ENCODE peak calls at places on chromosomes 16 and 17, in eight cellular contexts. X, T, C, I, J, Q, L and U are unnamed samples.

GRCh38 chr17:63596856-63597557 is 3.7 kb upstream of the TACO1 start:
- DNase-seq in T (no peak), I (no peak), Q (no peak), X (no peak), C (no peak), L (no peak), J (no peak), U (no peak)

GRCh38 chr17:32319548-32319905 is 22.4 kb downstream of the C17orf75 start:
- DNase-seq in I (peak; percentile 87), Q (peak; percentile 78), X (peak; percentile 88), L (peak; percentile 41), T (peak; percentile 91), J (peak; percentile 79), C (peak; percentile 83), U (peak; percentile 86)

GRCh38 chr17:40309938-40310510 is 1.0 kb downstream of the RARA start:
- DNase-seq in J (peak; percentile 53), C (no peak), I (no peak), Q (peak; percentile 28), X (no peak), L (no peak), T (no peak), U (peak; percentile 62)

GRCh38 chr16:68645494-68646388 is 631 bp downstream of the CDH3 start:
- DNase-seq in X (no peak), T (peak; percentile 79), I (no peak), Q (no peak), L (no peak), J (peak; percentile 23), C (no peak), U (peak; percentile 51)

GRCh38 chr16:31429314-31429713 is 1.2 kb upstream of the COX6A2 start:
- DNase-seq in T (no peak), Q (no peak), I (no peak), X (no peak), C (no peak), J (no peak), L (no peak), U (no peak)

GRCh38 chr17:77786740-77787505 is 171.6 kb upstream of the TNRC6C start:
- DNase-seq in J (no peak), Q (no peak), X (no peak), L (no peak), T (peak; percentile 86), I (no peak), C (no peak), U (no peak)

GRCh38 chr17:22268912-22269220 is 576.5 kb downstream of the KCNJ18 start:
- DNase-seq in X (no peak), J (no peak), Q (no peak), I (no peak), T (no peak), C (peak; percentile 10), L (no peak), U (no peak)

GRCh38 chr16:54135361-54136275 is 151.0 kb downstream of the IRX3 start:
- DNase-seq in L (peak; percentile 85), Q (no peak), I (no peak), T (no peak), X (no peak), C (no peak), J (no peak), U (no peak)

GRCh38 chr17:82217530-82218204 is 5.0 kb upstream of the CCDC57 start:
- DNase-seq in T (no peak), X (no peak), I (no peak), L (peak; percentile 85), J (no peak), C (peak; percentile 63), Q (peak; percentile 60), U (peak; percentile 83)

GRCh38 chr17:48429638-48430586 is at the start of gene SKAP1:
- DNase-seq in Q (no peak), X (no peak), J (peak; percentile 66), I (peak; percentile 43), C (peak; percentile 49), T (peak; percentile 71), L (no peak), U (peak; percentile 59)

GRCh38 chr16:27870116-27870798 is 193.3 kb downstream of the GSG1L start:
- DNase-seq in X (no peak), I (no peak), T (no peak), J (no peak), L (no peak), C (no peak), Q (no peak), U (no peak)

GRCh38 chr16:11781773-11782172 is 15.3 kb downstream of the ZC3H7A start:
- DNase-seq in T (no peak), J (no peak), C (no peak), Q (no peak), I (no peak), X (no peak), L (no peak), U (no peak)

GRCh38 chr17:48071654-48072053 is 23.5 kb downstream of the NFE2L1 start:
- DNase-seq in T (no peak), I (no peak), Q (no peak), J (no peak), L (no peak), C (no peak), X (no peak), U (no peak)

GRCh38 chr16:29848420-29849297 is 14.4 kb downstream of the CDIPT start:
- DNase-seq in L (peak; percentile 48), I (peak; percentile 82), Q (peak; percentile 71), C (peak; percentile 81), T (peak; percentile 84), X (peak; percentile 81), J (peak; percentile 84), U (peak; percentile 85)

GRCh38 chr17:38872671-38873385 is 3.0 kb downstream of the LASP1 start:
- DNase-seq in Q (no peak), J (peak; percentile 80), C (peak; percentile 75), L (no peak), T (no peak), I (no peak), X (no peak), U (no peak)

GRCh38 chr17:80142929-80143328 is 4.0 kb downstream of the EIF4A3 start:
- DNase-seq in I (no peak), L (no peak), Q (no peak), T (no peak), X (no peak), C (no peak), J (no peak), U (no peak)

GRCh38 chr17:69448431-69449102 is 34.1 kb downstream of the MAP2K6 start:
- DNase-seq in J (peak; percentile 88), L (no peak), C (no peak), T (peak; percentile 96), X (no peak), I (peak; percentile 86), Q (peak; percentile 29), U (no peak)

GRCh38 chr17:2393954-2394749 is 6.7 kb downstream of the MNT start:
- DNase-seq in L (no peak), C (no peak), X (no peak), T (peak; percentile 92), Q (no peak), I (no peak), J (peak; percentile 45), U (no peak)

GRCh38 chr17:2394775-2395191 is 6.1 kb downstream of the MNT start:
- DNase-seq in L (no peak), T (peak; percentile 28), I (no peak), C (no peak), X (no peak), Q (no peak), J (no peak), U (no peak)

GRCh38 chr17:2396568-2397246 is 4.2 kb downstream of the MNT start:
- DNase-seq in L (peak; percentile 96), C (peak; percentile 93), I (peak; percentile 89), X (peak; percentile 86), Q (peak; percentile 94), J (peak; percentile 95), T (peak; percentile 99), U (peak; percentile 89)

GRCh38 chr17:2396192-2396567 is 4.7 kb downstream of the MNT start:
- DNase-seq in I (no peak), C (no peak), L (no peak), T (no peak), Q (no peak), J (no peak), X (no peak), U (no peak)

GRCh38 chr17:2395258-2396170 is 5.3 kb downstream of the MNT start:
- DNase-seq in I (peak; percentile 63), Q (no peak), X (peak; percentile 51), L (peak; percentile 52), J (peak; percentile 66), T (peak; percentile 40), C (no peak), U (peak; percentile 37)
- TF ChIP-seq CTCF in I (no peak), Q (peak; percentile 24), X (no peak), L (peak; percentile 38), J (no peak), T (no peak), C (no peak), U (no peak)

GRCh38 chr17:2929881-2930533 is 133.4 kb downstream of the OR1D5 start:
- DNase-seq in X (peak; percentile 83), L (no peak), I (peak; percentile 75), J (peak; percentile 68), C (peak; percentile 71), Q (peak; percentile 35), T (peak; percentile 92), U (peak; percentile 52)
- TF ChIP-seq CTCF in X (peak; percentile 89), L (peak; percentile 84), I (peak; percentile 62), J (peak; percentile 86), C (peak; percentile 34), Q (peak; percentile 74), T (peak; percentile 91), U (peak; percentile 86)

DNA sequence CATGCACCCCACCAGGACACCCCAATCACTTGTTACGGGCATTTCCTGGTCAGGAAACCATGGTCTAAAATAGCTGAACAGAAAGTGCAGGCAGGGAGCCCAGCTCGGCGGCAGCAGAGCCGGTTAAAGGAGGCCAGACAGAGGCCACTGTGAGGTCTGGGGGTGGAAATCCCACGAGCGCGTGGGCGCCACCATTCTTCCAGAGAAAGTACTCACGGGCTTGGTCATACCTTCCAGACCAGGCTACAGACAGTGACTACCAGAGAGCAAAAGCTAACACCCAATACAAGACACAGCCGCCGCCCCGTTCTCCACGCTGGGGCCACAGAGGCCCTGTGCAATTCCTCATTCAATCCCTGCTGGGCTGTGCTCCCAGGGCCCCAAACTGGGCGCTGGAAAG is 11.9 kb downstream of the CEP131 start:
- DNase-seq in T (no peak), X (no peak), L (no peak), I (no peak), C (no peak), Q (no peak), J (no peak), U (no peak)
- TF ChIP-seq CTCF in T (no peak), X (no peak), L (no peak), I (no peak), C (no peak), Q (no peak), J (no peak), U (no peak)

GRCh38 chr17:18156171-18156975 is 27.3 kb upstream of the ALKBH5 start:
- DNase-seq in C (no peak), J (no peak), X (no peak), I (no peak), T (no peak), Q (no peak), L (no peak), U (peak; percentile 16)

GRCh38 chr17:18156976-18157280 is 26.7 kb upstream of the ALKBH5 start:
- DNase-seq in C (no peak), X (no peak), I (no peak), Q (no peak), L (no peak), J (no peak), T (no peak), U (no peak)

GRCh38 chr17:18158022-18158600 is 25.5 kb upstream of the ALKBH5 start:
- DNase-seq in T (peak; percentile 100), I (peak; percentile 99), C (peak; percentile 96), L (peak; percentile 44), J (peak; percentile 99), X (peak; percentile 74), Q (peak; percentile 93), U (peak; percentile 93)

GRCh38 chr17:18157354-18157985 is 26.2 kb upstream of the ALKBH5 start:
- DNase-seq in L (no peak), J (no peak), I (no peak), X (no peak), T (no peak), Q (no peak), C (no peak), U (no peak)

GRCh38 chr17:18155179-18155578 is 28.4 kb upstream of the ALKBH5 start:
- DNase-seq in C (no peak), L (no peak), Q (no peak), I (no peak), X (no peak), T (no peak), J (no peak), U (no peak)
- TF ChIP-seq CTCF in C (no peak), L (no peak), Q (no peak), I (no peak), X (no peak), T (no peak), J (no peak), U (no peak)